ENCODE peak calls at places on chromosome 11, in five cellular contexts. R is H9, A is IMR-90, X is H1, C is neuronal stem cell. I is an unnamed sample.

GRCh38 chr11:95429376-95429907 is 198.4 kb upstream of the SESN3 start:
- DNase-seq in R (no peak), X (no peak), A (no peak), C (no peak), I (no peak)

GRCh38 chr11:92409956-92410355 is 185.3 kb downstream of the FAT3 start:
- DNase-seq in A (no peak), R (no peak), C (no peak), X (no peak), I (no peak)

GRCh38 chr11:83087035-83087434 is 15.3 kb upstream of the RAB30 start:
- DNase-seq in R (no peak), X (no peak), C (no peak), A (no peak), I (no peak)

GRCh38 chr11:43515090-43515489 is 156.4 kb downstream of the TTC17 start:
- DNase-seq in X (no peak), R (peak; percentile 72), A (no peak), C (no peak), I (no peak)

GRCh38 chr11:130601141-130601540 is 152.7 kb downstream of the ADAMTS15 start:
- DNase-seq in C (no peak), A (peak; percentile 90), X (no peak), R (peak; percentile 53), I (peak; percentile 92)

GRCh38 chr11:119683783-119684182 is 45.2 kb downstream of the NECTIN1 start:
- DNase-seq in X (no peak), C (no peak), A (no peak), R (no peak), I (no peak)

GRCh38 chr11:3994030-3994640 is 100.5 kb upstream of the RRM1 start:
- DNase-seq in C (no peak), A (peak; percentile 16), R (no peak), X (no peak), I (peak; percentile 24)

GRCh38 chr11:10303558-10304363 is 1.1 kb upstream of the ADM start:
- DNase-seq in C (no peak), A (peak; percentile 68), X (no peak), R (peak; percentile 52), I (peak; percentile 79)

GRCh38 chr11:111446404-111447152 is 65.6 kb downstream of the BTG4 start:
- DNase-seq in A (peak; percentile 94), R (peak; percentile 82), C (peak; percentile 74), X (no peak), I (peak; percentile 92)

GRCh38 chr11:106409681-106410080 is 332.2 kb downstream of the AASDHPPT start:
- DNase-seq in A (no peak), C (no peak), R (no peak), X (no peak), I (no peak)

GRCh38 chr11:126140932-126141291 is 70.5 kb downstream of the RPUSD4 start:
- DNase-seq in X (no peak), R (no peak), C (no peak), A (peak; percentile 70), I (peak; percentile 90)

GRCh38 chr11:64156235-64157011 is 9.5 kb downstream of the MACROD1 start:
- DNase-seq in A (no peak), X (no peak), R (no peak), C (no peak), I (no peak)

GRCh38 chr11:45932217-45932616 is 9.8 kb downstream of the LARGE2 start:
- DNase-seq in A (no peak), X (no peak), C (no peak), R (no peak), I (no peak)

GRCh38 chr11:76665921-76666351 is 4.6 kb downstream of the LRRC32 start:
- DNase-seq in X (no peak), R (peak; percentile 14), A (no peak), C (no peak), I (no peak)

GRCh38 chr11:75078233-75078632 is 18.4 kb downstream of the OR2AT4 start:
- DNase-seq in A (peak; percentile 11), C (no peak), X (no peak), R (no peak), I (no peak)

GRCh38 chr11:14443642-14444041 is 56.0 kb downstream of the COPB1 start:
- DNase-seq in C (no peak), A (peak; percentile 57), X (no peak), R (no peak), I (peak; percentile 41)

GRCh38 chr11:103714246-103714645 is 322.2 kb upstream of the DDI1 start:
- DNase-seq in X (no peak), A (peak; percentile 75), C (no peak), R (no peak), I (no peak)

GRCh38 chr11:102560555-102561011 is 30.0 kb upstream of the MMP7 start:
- DNase-seq in X (no peak), R (no peak), A (peak; percentile 52), C (no peak), I (peak; percentile 69)

GRCh38 chr11:77340501-77340900 is 39.0 kb upstream of the GDPD4 start:
- DNase-seq in A (no peak), R (no peak), C (no peak), X (no peak), I (no peak)

GRCh38 chr11:17473071-17473744 is 3.4 kb downstream of the ABCC8 start:
- DNase-seq in R (peak; percentile 84), C (no peak), A (peak; percentile 7), X (peak; percentile 50), I (peak; percentile 30)

GRCh38 chr11:128515086-128515485 is 72.3 kb downstream of the ETS1 start:
- DNase-seq in R (no peak), C (no peak), A (no peak), X (no peak), I (no peak)

GRCh38 chr11:121231576-121232278 is 60.8 kb upstream of the SC5D start:
- DNase-seq in C (no peak), X (no peak), R (no peak), A (no peak), I (no peak)

GRCh38 chr11:118843518-118843917 is 40.2 kb upstream of the CXCR5 start:
- DNase-seq in X (no peak), A (no peak), R (no peak), C (no peak), I (no peak)

GRCh38 chr11:43582837-43583462 is 97.6 kb upstream of the HSD17B12 start:
- DNase-seq in R (peak; percentile 57), C (no peak), A (no peak), X (no peak), I (no peak)

GRCh38 chr11:118909619-118910308 is 16.0 kb downstream of the BCL9L start:
- DNase-seq in A (no peak), C (no peak), R (peak; percentile 53), X (no peak), I (no peak)

GRCh38 chr11:82176945-82177344 is 556.7 kb downstream of the FAM181B start:
- DNase-seq in A (no peak), C (no peak), R (no peak), X (no peak), I (no peak)

GRCh38 chr11:123576082-123576481 is 78.3 kb downstream of the SCN3B start:
- DNase-seq in X (no peak), A (no peak), C (no peak), R (no peak), I (no peak)

GRCh38 chr11:76216536-76217326 is 10.4 kb upstream of the WNT11 start:
- DNase-seq in R (no peak), C (no peak), A (no peak), X (no peak), I (peak; percentile 12)

GRCh38 chr11:1565173-1565903 is 6.7 kb downstream of the DUSP8 start:
- DNase-seq in R (peak; percentile 25), A (no peak), X (no peak), C (no peak), I (no peak)

GRCh38 chr11:121091492-121092179 is 9.4 kb upstream of the TECTA start:
- DNase-seq in C (no peak), A (no peak), R (no peak), X (no peak), I (no peak)

GRCh38 chr11:16814410-16815046 is 76.1 kb downstream of the C11orf58 start:
- DNase-seq in R (no peak), X (no peak), C (no peak), A (no peak), I (no peak)

GRCh38 chr11:61480936-61481335 is 27.6 kb upstream of the LRRC10B start:
- DNase-seq in C (peak; percentile 93), A (no peak), R (peak; percentile 95), X (no peak), I (peak; percentile 40)

GRCh38 chr11:61482513-61482912 is 26.0 kb upstream of the LRRC10B start:
- DNase-seq in A (no peak), R (peak; percentile 89), C (no peak), X (peak; percentile 44), I (no peak)

GRCh38 chr11:61484541-61484940 is 24.0 kb upstream of the LRRC10B start:
- DNase-seq in A (no peak), X (no peak), C (no peak), R (no peak), I (no peak)

GRCh38 chr11:61480261-61480660 is 28.3 kb upstream of the LRRC10B start:
- DNase-seq in X (no peak), C (no peak), R (no peak), A (no peak), I (no peak)

DNA sequence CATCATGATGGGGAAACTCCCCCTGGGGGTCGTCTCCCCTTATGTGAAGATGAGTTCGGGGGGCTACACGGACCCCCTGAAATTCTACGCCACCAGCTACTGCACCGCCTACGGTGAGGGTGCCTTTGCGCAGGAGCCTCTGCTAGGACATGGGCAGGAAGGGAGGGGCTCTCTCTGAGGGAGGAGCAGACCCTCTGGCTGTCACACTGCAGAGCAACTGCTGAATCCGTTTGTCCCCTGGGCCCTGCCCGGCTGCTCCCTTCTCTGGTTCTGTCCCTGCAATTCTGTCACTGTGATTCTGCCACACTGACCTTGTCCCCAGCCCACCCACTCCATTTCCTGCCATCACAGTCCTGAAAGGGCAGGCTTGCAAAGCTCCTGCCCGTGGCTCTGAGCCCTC is 26.7 kb upstream of the LRRC10B start:
- DNase-seq in C (no peak), A (no peak), X (no peak), R (no peak), I (no peak)
- H2AK5ac ChIP-seq in C (peak overlapping the region; percentile 27), A (no peak overlapping the region), X (no peak overlapping the region), R (no peak overlapping the region), I (no peak overlapping the region)

GRCh38 chr11:12242071-12242672 is 131.8 kb downstream of the MICAL2 start:
- DNase-seq in A (no peak), X (no peak), C (no peak), R (no peak), I (no peak)
- H4K91ac ChIP-seq in A (no peak overlapping the region), X (no peak overlapping the region), C (no peak overlapping the region), R (no peak overlapping the region), I (no peak overlapping the region)

GRCh38 chr11:134560566-134561347 is 148.7 kb upstream of the B3GAT1 start:
- DNase-seq in R (no peak), A (no peak), C (no peak), X (no peak), I (no peak)

GRCh38 chr11:134561348-134561720 is 149.3 kb upstream of the B3GAT1 start:
- DNase-seq in A (no peak), R (no peak), C (no peak), X (no peak), I (no peak)

GRCh38 chr11:134564472-134565200 is 152.6 kb upstream of the B3GAT1 start:
- DNase-seq in A (no peak), C (no peak), X (no peak), R (no peak), I (no peak)

GRCh38 chr11:134562176-134562575 is 150.1 kb upstream of the B3GAT1 start:
- DNase-seq in C (no peak), A (no peak), R (no peak), X (no peak), I (no peak)

GRCh38 chr11:134562941-134563471 is 151.0 kb upstream of the B3GAT1 start:
- DNase-seq in C (no peak), X (no peak), A (no peak), R (no peak), I (no peak)
- H3K4ac ChIP-seq in C (no peak overlapping the region), X (no peak overlapping the region), A (no peak overlapping the region), R (no peak overlapping the region), I (no peak overlapping the region)

GRCh38 chr11:2844116-2844515 is 41.5 kb downstream of the CDKN1C start:
- DNase-seq in A (no peak), R (no peak), C (no peak), X (no peak), I (no peak)
- H2AK5ac ChIP-seq in A (no peak overlapping the region), R (no peak overlapping the region), C (peak overlapping the region; percentile 81), X (no peak overlapping the region), I (no peak overlapping the region)